ENCODE peak calls at places on chromosomes 13 and 19, in four cellular contexts. G is OCI-LY7, M is Peyer's patch, H is IMR-90. O is an unnamed sample. For H3K4me1, the result is how much of the 10 kb centered on the place peaks cover.

GRCh38 chr13:46665243-46665629 is 112.3 kb downstream of the LRCH1 start:
- DNase-seq in M (no peak), G (no peak), H (no peak), O (no peak)

GRCh38 chr19:49534632-49535385 is 7.0 kb downstream of the RCN3 start:
- DNase-seq in M (no peak), H (no peak), G (no peak), O (no peak)

GRCh38 chr19:1445932-1446712 is 3.8 kb upstream of the APC2 start:
- DNase-seq in H (no peak), G (no peak), M (no peak), O (no peak)

GRCh38 chr19:3509566-3509989 is 3.5 kb downstream of the FZR1 start:
- DNase-seq in M (no peak), G (no peak), H (peak), O (no peak)

GRCh38 chr13:79988573-79988972 is 352.4 kb downstream of the SPRY2 start:
- DNase-seq in M (peak), H (peak), G (no peak), O (no peak)

GRCh38 chr13:24168392-24168750 is 7.9 kb downstream of the SPATA13 start:
- DNase-seq in G (no peak), H (no peak), M (no peak), O (no peak)

GRCh38 chr13:56755181-56755580 is 385.5 kb upstream of the PRR20A start:
- DNase-seq in M (no peak), G (no peak), H (no peak), O (no peak)

GRCh38 chr19:49069026-49069425 is 3.5 kb downstream of the KCNA7 start:
- DNase-seq in M (no peak), H (no peak), G (no peak), O (no peak)

GRCh38 chr13:73399347-73400216 is 340.8 kb downstream of the KLF5 start:
- DNase-seq in H (no peak), G (no peak), M (no peak), O (no peak)

GRCh38 chr19:46351241-46352041 is 4.6 kb downstream of the PPP5C start:
- DNase-seq in M (no peak), H (peak), G (peak), O (no peak)

GRCh38 chr19:45076029-45076850 is at the start of gene ZNF296:
- DNase-seq in G (peak), H (no peak), M (peak), O (peak)

GRCh38 chr13:29566864-29567263 is 28.6 kb downstream of the SLC7A1 start:
- DNase-seq in M (no peak), H (no peak), G (no peak), O (no peak)

GRCh38 chr13:52345631-52346251 is 60.2 kb downstream of the THSD1 start:
- DNase-seq in H (peak), G (no peak), M (no peak), O (no peak)

GRCh38 chr19:12513531-12514061 is 29.0 kb upstream of the ZNF709 start:
- DNase-seq in M (no peak), H (no peak), G (no peak), O (no peak)

GRCh38 chr13:23500858-23501257 is 67.4 kb upstream of the SACS start:
- DNase-seq in H (peak), G (no peak), M (no peak), O (no peak)

GRCh38 chr13:47484564-47484963 is 516.5 kb downstream of the SUCLA2 start:
- DNase-seq in H (peak), M (no peak), G (no peak), O (no peak)

GRCh38 chr19:45526143-45526542 is 18.9 kb downstream of the VASP start:
- DNase-seq in M (peak), H (peak), G (peak), O (no peak)

GRCh38 chr19:50858896-50859295 is 4.2 kb downstream of the KLK3 start:
- DNase-seq in H (no peak), M (peak), G (no peak), O (no peak)

GRCh38 chr19:10568444-10568825 is 344 bp downstream of the CDKN2D start:
- DNase-seq in G (peak), H (no peak), M (no peak), O (no peak)

GRCh38 chr13:46403851-46404731 is 17.0 kb upstream of the RUBCNL start:
- DNase-seq in H (no peak), M (no peak), G (peak), O (no peak)

GRCh38 chr13:114008964-114009589 is 35.2 kb upstream of the C13orf46 start:
- DNase-seq in H (no peak), G (no peak), M (no peak), O (no peak)

GRCh38 chr19:14509382-14509781 is 8.8 kb downstream of the DNAJB1 start:
- DNase-seq in H (no peak), G (no peak), M (no peak), O (no peak)

GRCh38 chr13:28754698-28755545 is 36.2 kb upstream of the SLC46A3 start:
- DNase-seq in M (no peak), G (peak), H (peak), O (no peak)

GRCh38 chr13:27632214-27632613 is 10.5 kb downstream of the POLR1D start:
- DNase-seq in H (no peak), M (no peak), G (no peak), O (no peak)

GRCh38 chr19:53868091-53868891 is 608 bp downstream of the MYADM start:
- DNase-seq in G (no peak), H (peak), M (peak), O (peak)

GRCh38 chr13:77184455-77184854 is 142.4 kb downstream of the MYCBP2 start:
- DNase-seq in G (peak), H (no peak), M (no peak), O (no peak)

GRCh38 chr13:29073762-29074161 is 253.6 kb downstream of the MTUS2 start:
- DNase-seq in M (no peak), G (no peak), H (no peak), O (no peak)

GRCh38 chr13:41145136-41145908 is 12.7 kb upstream of the KBTBD6 start:
- DNase-seq in G (no peak), M (no peak), H (peak), O (no peak)

GRCh38 chr19:38384209-38385027 is 3.4 kb downstream of the GGN start:
- DNase-seq in G (peak), M (no peak), H (no peak), O (no peak)

GRCh38 chr13:72304121-72304745 is 423.2 kb downstream of the MZT1 start:
- DNase-seq in G (no peak), H (no peak), M (no peak), O (no peak)

GRCh38 chr19:11091343-11092153 is 2.3 kb downstream of the LDLR start:
- DNase-seq in G (no peak), M (peak), H (peak), O (peak)

GRCh38 chr19:8304841-8305621 is 3.1 kb downstream of the CD320 start:
- DNase-seq in G (peak), M (no peak), H (no peak), O (no peak)

GRCh38 chr13:53001444-53001843 is 27.2 kb upstream of the OLFM4 start:
- DNase-seq in M (no peak), G (no peak), H (no peak), O (no peak)

GRCh38 chr13:46345400-46345799 is 41.7 kb downstream of the RUBCNL start:
- DNase-seq in H (no peak), G (no peak), M (no peak), O (no peak)

GRCh38 chr13:94182185-94182761 is 297.2 kb downstream of the DCT start:
- DNase-seq in M (no peak), G (no peak), H (no peak), O (no peak)

GRCh38 chr13:102702965-102703720 is 8.3 kb upstream of the METTL21C start:
- DNase-seq in M (no peak), G (no peak), H (no peak), O (no peak)

GRCh38 chr19:18208098-18208951 is 4.5 kb upstream of the RAB3A start:
- DNase-seq in M (peak), G (peak), H (peak), O (no peak)

GRCh38 chr13:113599396-113599795 is 14.8 kb downstream of the TFDP1 start:
- DNase-seq in M (peak), G (no peak), H (no peak), O (no peak)

GRCh38 chr19:3818479-3818878 is 32.3 kb upstream of the MATK start:
- DNase-seq in G (no peak), M (no peak), H (peak), O (no peak)

GRCh38 chr19:58154679-58155648 is 4.4 kb upstream of the ZNF329 start:
- DNase-seq in M (peak), H (peak), G (no peak), O (peak)
- H3K27ac ChIP-seq in M (peak), H (peak), G (no peak), O (peak)

GRCh38 chr13:109779074-109779473 is 7.3 kb downstream of the IRS2 start:
- DNase-seq in H (no peak), M (no peak), G (peak), O (peak)
- H3K4me1 ChIP-seq in H (under half), M (under half), G (under half), O (half or more)

GRCh38 chr19:56118666-56119584 is 2.2 kb downstream of the ZNF787 start:
- DNase-seq in M (no peak), G (no peak), H (no peak), O (no peak)
- H3K4me3 ChIP-seq in M (peak), G (peak), H (no peak), O (no peak)

GRCh38 chr13:58318495-58319167 is 687.1 kb downstream of the PCDH17 start:
- DNase-seq in H (no peak), G (no peak), M (no peak), O (no peak)

DNA sequence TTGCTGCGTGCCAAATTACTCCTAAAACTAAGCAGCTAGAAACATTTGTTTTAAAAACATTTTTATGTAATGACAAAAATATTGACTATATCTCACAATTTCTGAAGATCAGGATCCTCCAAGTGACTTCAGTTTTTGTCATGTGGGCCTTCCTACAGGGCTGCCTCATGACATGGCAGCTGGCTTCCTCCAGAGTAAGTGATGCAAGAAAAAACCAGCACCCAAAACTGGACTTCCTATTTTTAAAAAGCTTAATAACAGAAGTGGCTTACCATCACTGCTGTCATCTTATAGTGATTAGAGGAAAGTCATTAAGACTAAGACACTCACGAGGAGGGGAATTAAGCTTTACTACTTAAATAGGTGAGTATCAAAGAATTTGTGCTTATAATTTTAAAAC is 681.7 kb downstream of the PCDH17 start:
- DNase-seq in G (peak), H (no peak), M (no peak), O (no peak)
- H3K27ac ChIP-seq in G (no peak), H (no peak), M (no peak), O (no peak)

GRCh38 chr13:21039097-21039800 is 22.1 kb downstream of the LATS2 start:
- DNase-seq in G (peak), H (no peak), M (no peak), O (no peak)
- H3K4me1 ChIP-seq in G (under half), H (under half), M (under half), O (under half)

DNA sequence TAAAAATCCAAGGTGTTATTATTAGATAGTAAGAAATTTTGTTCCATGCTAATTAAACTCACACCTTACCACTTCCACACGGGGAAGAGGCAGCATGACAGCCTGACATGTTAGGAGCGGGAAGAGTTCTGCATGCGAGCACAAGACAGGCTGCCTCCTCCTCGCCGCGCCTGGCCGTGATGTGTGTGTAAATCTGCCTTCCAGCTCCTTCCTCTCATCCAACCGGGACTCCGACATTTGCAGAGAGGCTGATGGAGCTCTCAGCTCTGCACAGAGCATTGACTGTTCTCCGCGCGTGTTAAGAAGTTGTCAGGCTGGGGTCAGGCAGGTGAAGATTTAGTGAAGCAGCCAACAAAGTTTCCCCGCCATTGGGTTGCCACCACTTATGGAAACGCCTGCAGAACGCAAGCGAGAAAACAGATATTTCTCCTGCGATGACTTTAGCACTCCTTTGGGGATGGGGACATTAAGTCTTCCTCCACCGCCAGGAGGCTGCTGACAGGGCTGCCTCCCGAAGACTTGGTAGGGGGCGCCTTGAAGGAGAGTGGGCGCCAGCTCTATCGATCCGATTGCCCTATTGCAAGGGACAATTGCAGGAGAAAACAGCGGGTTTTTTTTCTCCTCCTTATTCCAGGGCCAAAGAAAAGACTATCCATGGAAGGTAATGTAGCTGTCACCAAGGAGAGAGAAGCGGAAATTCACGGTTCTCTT is 213.8 kb upstream of the TSHZ3 start:
- DNase-seq in G (no peak), H (no peak), M (no peak), O (no peak)
- H3K4me3 ChIP-seq in G (no peak), H (no peak), M (no peak), O (no peak)

GRCh38 chr19:37079238-37079637 is 1.0 kb downstream of the ZNF420 start:
- DNase-seq in M (no peak), G (peak), H (no peak), O (no peak)
- H3K27ac ChIP-seq in M (no peak), G (no peak), H (no peak), O (peak)

O was measured in CD4-positive, alpha-beta memory T cell.